ENCODE peak calls at places on chromosomes 5 and 9, in five cellular contexts. E is endothelial cell, U is Calu3, M is fibroblast of mammary gland, V is chondrocyte. Z is an unnamed sample.
A peak's percentile ranks its signal among the peaks of the same experiment; 100 is the strongest.

GRCh38 chr5:126482591-126482990 is 59.4 kb downstream of the GRAMD2B start:
- DNase-seq in M (no peak), E (no peak), U (no peak), V (no peak), Z (no peak)

GRCh38 chr9:83509372-83509771 is 28.8 kb downstream of the FRMD3 start:
- DNase-seq in U (no peak), M (peak; percentile 57), E (no peak), V (no peak), Z (no peak)

GRCh38 chr5:14809369-14810144 is 62.0 kb downstream of the ANKH start:
- DNase-seq in V (no peak), E (no peak), M (peak; percentile 95), U (peak; percentile 63), Z (no peak)

GRCh38 chr5:150339165-150339564 is 18.3 kb upstream of the TCOF1 start:
- DNase-seq in M (no peak), E (no peak), V (no peak), U (no peak), Z (no peak)

GRCh38 chr5:73284985-73285384 is 112.0 kb downstream of the TMEM174 start:
- DNase-seq in V (no peak), U (no peak), M (no peak), E (no peak), Z (no peak)

GRCh38 chr5:118647587-118647986 is 340.8 kb downstream of the DTWD2 start:
- DNase-seq in U (no peak), V (no peak), E (no peak), M (no peak), Z (no peak)

GRCh38 chr5:172744106-172745104 is 26.6 kb downstream of the DUSP1 start:
- DNase-seq in V (peak; percentile 73), E (no peak), M (no peak), U (peak; percentile 92), Z (no peak)

GRCh38 chr9:33172256-33172678 is 5.1 kb upstream of the B4GALT1 start:
- DNase-seq in M (no peak), V (no peak), E (no peak), U (no peak), Z (no peak)

GRCh38 chr9:125444166-125444565 is 182.5 kb downstream of the GAPVD1 start:
- DNase-seq in E (no peak), V (no peak), M (no peak), U (no peak), Z (no peak)

GRCh38 chr9:93963969-93964368 is 8.8 kb upstream of the BARX1 start:
- DNase-seq in V (no peak), M (no peak), U (no peak), E (no peak), Z (no peak)

GRCh38 chr5:76337949-76338589 is 65.0 kb upstream of the IQGAP2 start:
- DNase-seq in M (peak; percentile 35), V (no peak), E (peak; percentile 69), U (peak; percentile 79), Z (peak; percentile 32)

GRCh38 chr9:37669232-37669631 is 18.5 kb downstream of the FRMPD1 start:
- DNase-seq in M (peak; percentile 11), U (no peak), V (no peak), E (no peak), Z (no peak)

GRCh38 chr9:135878528-135879236 is 28.7 kb downstream of the CAMSAP1 start:
- DNase-seq in U (no peak), V (no peak), M (no peak), E (no peak), Z (no peak)

GRCh38 chr5:88377240-88377639 is 108.6 kb upstream of the TMEM161B start:
- DNase-seq in E (no peak), M (no peak), U (no peak), V (no peak), Z (no peak)

GRCh38 chr9:15485836-15486678 is 24.7 kb downstream of the PSIP1 start:
- DNase-seq in E (no peak), V (no peak), U (no peak), M (peak; percentile 35), Z (no peak)

GRCh38 chr5:66223637-66224036 is 79.5 kb downstream of the SREK1 start:
- DNase-seq in U (peak; percentile 35), M (peak; percentile 42), V (no peak), E (no peak), Z (no peak)

GRCh38 chr5:77748160-77748559 is 28.0 kb downstream of the TBCA start:
- DNase-seq in M (no peak), U (no peak), V (no peak), E (no peak), Z (no peak)

GRCh38 chr9:112743216-112743835 is 7.2 kb upstream of the SNX30 start:
- DNase-seq in U (no peak), E (no peak), V (no peak), M (no peak), Z (no peak)

GRCh38 chr9:14722391-14723035 is at the start of gene CER1:
- DNase-seq in U (no peak), E (no peak), V (no peak), M (no peak), Z (no peak)

GRCh38 chr5:73433982-73434342 is 14.6 kb downstream of the FOXD1 start:
- DNase-seq in U (no peak), M (no peak), V (no peak), E (no peak), Z (no peak)

GRCh38 chr5:491856-492155 is 32.4 kb downstream of the SLC9A3 start:
- DNase-seq in U (no peak), E (no peak), V (no peak), M (no peak), Z (no peak)

GRCh38 chr9:34611811-34612787 is at the start of gene RPP25L:
- DNase-seq in V (no peak), U (peak; percentile 84), E (peak; percentile 87), M (peak; percentile 72), Z (peak; percentile 75)

GRCh38 chr5:172790496-172790889 is 19.5 kb upstream of the DUSP1 start:
- DNase-seq in V (no peak), E (no peak), U (no peak), M (no peak), Z (no peak)

GRCh38 chr9:75683591-75683990 is 206.9 kb upstream of the PCSK5 start:
- DNase-seq in E (no peak), V (no peak), U (no peak), M (peak; percentile 10), Z (no peak)

GRCh38 chr5:43432486-43433365 is 20.5 kb upstream of the CCL28 start:
- DNase-seq in V (no peak), U (peak; percentile 76), E (no peak), M (peak; percentile 86), Z (no peak)

GRCh38 chr5:77993799-77994318 is 217.7 kb upstream of the TBCA start:
- DNase-seq in U (no peak), M (no peak), V (no peak), E (no peak), Z (no peak)

GRCh38 chr5:153158608-153159007 is 331.9 kb upstream of the GRIA1 start:
- DNase-seq in U (no peak), V (no peak), E (no peak), M (peak; percentile 24), Z (no peak)

GRCh38 chr5:150645070-150645700 is 4.7 kb downstream of the SYNPO start:
- DNase-seq in M (peak; percentile 93), E (no peak), U (no peak), V (peak; percentile 43), Z (no peak)

GRCh38 chr9:129335456-129336129 is 157.5 kb upstream of the IER5L start:
- DNase-seq in M (no peak), V (no peak), U (peak; percentile 61), E (no peak), Z (no peak)

DNA sequence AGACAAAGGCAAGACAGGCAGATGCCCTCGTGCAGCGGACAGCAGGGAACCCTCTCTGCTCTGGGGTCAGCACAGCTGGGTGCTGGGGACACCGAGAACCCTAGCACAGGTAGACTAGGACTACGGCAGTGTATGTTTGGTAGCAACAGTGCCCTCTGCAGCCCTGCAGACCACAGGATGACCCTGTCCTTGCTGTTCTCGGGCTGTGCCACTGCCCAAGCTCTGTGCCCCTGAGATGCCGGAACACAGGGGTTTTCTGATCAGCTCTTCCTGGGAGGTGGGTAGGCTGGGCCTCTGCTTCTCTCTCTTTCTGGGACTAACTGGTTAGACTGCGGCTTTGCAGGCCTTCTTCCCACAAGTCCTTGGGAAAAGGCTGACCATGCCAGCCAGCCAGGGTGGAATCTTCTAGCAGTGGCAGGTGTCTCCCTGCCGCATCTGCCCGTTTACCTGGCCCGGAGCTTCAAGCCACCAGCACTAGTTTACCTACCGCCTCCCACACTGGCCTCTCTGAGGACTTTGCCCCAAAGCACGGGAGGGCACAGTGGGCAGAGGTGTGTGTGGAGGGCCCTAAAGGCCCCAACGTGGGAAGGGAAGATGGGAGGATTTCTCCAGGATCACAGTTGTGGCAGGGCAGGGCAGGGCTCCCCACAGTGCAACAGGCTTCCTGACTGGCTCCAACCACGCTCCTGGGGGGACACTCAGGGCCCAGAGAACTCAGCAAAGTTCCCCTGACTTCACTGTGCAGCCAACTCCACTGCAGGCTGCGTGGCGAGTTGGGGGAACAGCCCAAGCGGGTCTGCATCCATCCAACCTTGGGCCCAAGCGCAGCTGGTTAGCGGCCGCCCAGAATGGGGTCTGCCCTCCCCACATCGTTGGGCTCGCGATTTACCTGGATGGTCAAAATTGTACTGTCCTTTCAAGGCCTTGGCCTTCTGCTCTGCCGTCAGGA is 1.2 kb downstream of the UCK1 start:
- DNase-seq in U (no peak), E (no peak), V (no peak), M (no peak), Z (no peak)
- TF ChIP-seq CTCF in U (no peak), E (no peak), V (no peak), M (no peak), Z (no peak)

DNA sequence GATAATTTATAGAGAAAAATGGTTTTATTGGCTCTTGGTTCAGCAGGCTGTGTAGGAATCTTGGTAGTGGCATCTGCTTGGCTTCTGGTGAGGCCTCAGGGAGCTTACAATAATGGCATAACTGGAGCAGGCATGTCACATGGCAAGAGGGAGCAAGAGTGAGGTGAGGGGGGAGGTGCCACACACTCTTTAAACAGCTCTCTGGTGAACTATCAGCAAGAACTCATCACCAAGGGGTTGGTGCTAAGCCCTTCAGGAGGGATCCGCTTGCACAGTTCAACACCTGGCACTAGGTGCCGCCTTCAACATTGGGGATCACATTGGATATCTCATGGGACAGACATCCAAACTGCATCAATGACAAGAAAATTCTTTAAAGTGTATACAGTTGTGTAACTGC is 10.5 kb downstream of the GPBP1 start:
- DNase-seq in M (no peak), V (no peak), U (peak; percentile 39), E (no peak), Z (no peak)
- TF ChIP-seq CTCF in M (no peak), V (no peak), U (peak; percentile 14), E (no peak), Z (no peak)

GRCh38 chr5:107364443-107365096 is 306.2 kb downstream of the EFNA5 start:
- DNase-seq in E (no peak), U (no peak), V (no peak), M (no peak), Z (no peak)

GRCh38 chr5:107365355-107366109 is 305.2 kb downstream of the EFNA5 start:
- DNase-seq in E (no peak), V (no peak), M (no peak), U (no peak), Z (no peak)

GRCh38 chr5:107361945-107362344 is 308.8 kb downstream of the EFNA5 start:
- DNase-seq in E (no peak), U (peak; percentile 25), M (peak; percentile 90), V (no peak), Z (no peak)

GRCh38 chr5:107359033-107359915 is 311.5 kb downstream of the EFNA5 start:
- DNase-seq in E (no peak), U (no peak), V (no peak), M (peak; percentile 64), Z (no peak)

GRCh38 chr5:107359916-107360234 is 310.9 kb downstream of the EFNA5 start:
- DNase-seq in M (no peak), E (no peak), V (no peak), U (peak; percentile 25), Z (no peak)
- TF ChIP-seq CTCF in M (no peak), E (no peak), V (peak; percentile 53), U (no peak), Z (no peak)

GRCh38 chr9:87292449-87293191 is 205.0 kb upstream of the DAPK1 start:
- DNase-seq in U (no peak), V (no peak), M (peak; percentile 54), E (no peak), Z (no peak)
- TF ChIP-seq CTCF in U (no peak), V (no peak), M (no peak), E (no peak), Z (no peak)